ENCODE peak calls at places on chromosomes 3 and 15, in four cellular contexts. A is endothelial cell of umbilical vein, R is H1, P is K562. H is an unnamed sample.

GRCh38 chr15:71747128-71748083 is 62.9 kb upstream of the NR2E3 start:
- DNase-seq in R (no peak), P (no peak), A (peak; percentile 63), H (peak; percentile 87)

GRCh38 chr3:27910456-27910855 is 188.3 kb upstream of the EOMES start:
- DNase-seq in P (no peak), A (no peak), R (no peak), H (no peak)

GRCh38 chr3:6172871-6173667 is 687.8 kb upstream of the GRM7 start:
- DNase-seq in P (no peak), R (no peak), A (peak; percentile 21), H (no peak)

GRCh38 chr3:118890186-118890585 is 144.5 kb downstream of the IGSF11 start:
- DNase-seq in R (no peak), P (no peak), A (no peak), H (no peak)

GRCh38 chr3:189947948-189948723 is 172.6 kb downstream of the P3H2 start:
- DNase-seq in R (no peak), A (peak; percentile 59), P (no peak), H (no peak)

GRCh38 chr15:63598467-63599400 is 1.5 kb downstream of the FBXL22 start:
- DNase-seq in R (no peak), P (no peak), A (peak; percentile 73), H (peak; percentile 32)

GRCh38 chr3:15708882-15709677 is 88.7 kb downstream of the ANKRD28 start:
- DNase-seq in P (no peak), A (peak; percentile 39), R (no peak), H (no peak)

GRCh38 chr3:45343947-45344346 is 44.4 kb upstream of the LARS2 start:
- DNase-seq in P (peak; percentile 75), R (no peak), A (no peak), H (peak; percentile 9)

GRCh38 chr15:71048913-71049675 is 66.2 kb upstream of the THSD4 start:
- DNase-seq in P (no peak), R (no peak), A (no peak), H (no peak)

GRCh38 chr15:41874736-41875135 is 19.1 kb downstream of the SPTBN5 start:
- DNase-seq in P (no peak), A (no peak), R (no peak), H (no peak)

GRCh38 chr3:156781310-156782230 is 44.6 kb upstream of the LEKR1 start:
- DNase-seq in A (peak; percentile 52), P (peak; percentile 32), R (no peak), H (no peak)

GRCh38 chr3:106824856-106825255 is 552.4 kb upstream of the CCDC54 start:
- DNase-seq in A (peak; percentile 42), P (no peak), R (no peak), H (peak; percentile 3)

GRCh38 chr15:68256675-68257450 is 20.7 kb upstream of the FEM1B start:
- DNase-seq in P (no peak), A (peak; percentile 76), R (peak; percentile 94), H (peak; percentile 56)

GRCh38 chr15:42707068-42707467 is 29.9 kb downstream of the CDAN1 start:
- DNase-seq in A (peak; percentile 72), R (no peak), P (no peak), H (no peak)

GRCh38 chr3:58131101-58131500 is 79.7 kb downstream of the DNASE1L3 start:
- DNase-seq in P (no peak), R (no peak), A (no peak), H (no peak)

GRCh38 chr3:160883373-160883772 is 127.3 kb downstream of the PPM1L start:
- DNase-seq in A (peak; percentile 24), R (no peak), P (no peak), H (no peak)

GRCh38 chr3:197555281-197556261 is at the start of gene BDH1:
- DNase-seq in P (no peak), A (peak; percentile 13), R (peak; percentile 86), H (no peak)

GRCh38 chr3:69731080-69731479 is 8.2 kb upstream of the MITF start:
- DNase-seq in A (no peak), R (no peak), P (no peak), H (no peak)

GRCh38 chr15:66644815-66645345 is 57.2 kb upstream of the SMAD6 start:
- DNase-seq in P (no peak), A (peak; percentile 74), R (no peak), H (no peak)

GRCh38 chr3:186570941-186571643 is 572 bp downstream of the DNAJB11 start:
- DNase-seq in R (no peak), A (peak; percentile 11), P (no peak), H (no peak)

GRCh38 chr15:46297766-46298165 is 662.9 kb downstream of the SQOR start:
- DNase-seq in A (no peak), R (no peak), P (no peak), H (no peak)

GRCh38 chr15:80462836-80463512 is 58.8 kb downstream of the ARNT2 start:
- DNase-seq in R (no peak), A (no peak), P (no peak), H (no peak)

GRCh38 chr3:29453278-29453961 is 172.5 kb downstream of the RBMS3 start:
- DNase-seq in P (no peak), R (no peak), A (no peak), H (no peak)

GRCh38 chr3:183300996-183301562 is 48.0 kb downstream of the B3GNT5 start:
- DNase-seq in A (no peak), R (no peak), P (no peak), H (no peak)

GRCh38 chr15:100785181-100786138 is 94.2 kb upstream of the ALDH1A3 start:
- DNase-seq in A (no peak), R (peak; percentile 29), P (no peak), H (no peak)

GRCh38 chr3:115922681-115923347 is 299.5 kb downstream of the GAP43 start:
- DNase-seq in A (no peak), P (no peak), R (peak; percentile 64), H (peak; percentile 10)

GRCh38 chr3:46900007-46900292 is 22.4 kb downstream of the PTH1R start:
- DNase-seq in A (no peak), P (no peak), R (no peak), H (no peak)

GRCh38 chr15:66655511-66655910 is 46.5 kb upstream of the SMAD6 start:
- DNase-seq in P (no peak), A (no peak), R (no peak), H (no peak)

GRCh38 chr3:136994772-136995516 is 37.2 kb downstream of the IL20RB start:
- DNase-seq in P (no peak), A (peak; percentile 98), R (no peak), H (no peak)

GRCh38 chr3:158261371-158261991 is 151.6 kb downstream of the RSRC1 start:
- DNase-seq in A (no peak), R (no peak), P (no peak), H (no peak)

GRCh38 chr3:58205981-58206380 is 4.8 kb downstream of the DNASE1L3 start:
- DNase-seq in P (no peak), R (no peak), A (no peak), H (peak; percentile 58)

GRCh38 chr15:78087944-78088772 is 4.2 kb upstream of the SH2D7 start:
- DNase-seq in A (no peak), P (no peak), R (no peak), H (no peak)

GRCh38 chr15:71752604-71753289 is 57.6 kb upstream of the NR2E3 start:
- DNase-seq in R (no peak), P (no peak), A (peak; percentile 92), H (peak; percentile 44)

GRCh38 chr3:173913985-173914421 is 516.5 kb downstream of the NLGN1 start:
- DNase-seq in A (no peak), P (no peak), R (no peak), H (no peak)

GRCh38 chr3:78035020-78035660 is 995.2 kb downstream of the ROBO2 start:
- DNase-seq in R (no peak), P (no peak), A (no peak), H (no peak)

GRCh38 chr15:64619880-64620839 is 155.2 kb downstream of the RBPMS2 start:
- DNase-seq in P (no peak), R (no peak), A (peak; percentile 24), H (no peak)

GRCh38 chr15:64624242-64624641 is 151.1 kb downstream of the RBPMS2 start:
- DNase-seq in P (no peak), A (no peak), R (no peak), H (no peak)

GRCh38 chr15:64620991-64621495 is 154.3 kb downstream of the RBPMS2 start:
- DNase-seq in R (no peak), A (no peak), P (no peak), H (no peak)

GRCh38 chr15:64622410-64623260 is 152.8 kb downstream of the RBPMS2 start:
- DNase-seq in A (no peak), P (no peak), R (no peak), H (no peak)

GRCh38 chr15:64623347-64624024 is 151.9 kb downstream of the RBPMS2 start:
- DNase-seq in A (no peak), R (no peak), P (no peak), H (no peak)
- H4K20me1 ChIP-seq in A (peaks cover 6% of the 10 kb centered on the region), R (peaks cover 12% of the 10 kb centered on the region), P (peaks cover 12% of the 10 kb centered on the region), H (no peaks in the 10 kb centered on the region)

GRCh38 chr3:188133646-188134045 is 20.3 kb upstream of the LPP start:
- DNase-seq in R (no peak), A (no peak), P (no peak), H (no peak)
- TF ChIP-seq JUN in R (no peak), A (no peak), P (no peak), H (no peak)

DNA sequence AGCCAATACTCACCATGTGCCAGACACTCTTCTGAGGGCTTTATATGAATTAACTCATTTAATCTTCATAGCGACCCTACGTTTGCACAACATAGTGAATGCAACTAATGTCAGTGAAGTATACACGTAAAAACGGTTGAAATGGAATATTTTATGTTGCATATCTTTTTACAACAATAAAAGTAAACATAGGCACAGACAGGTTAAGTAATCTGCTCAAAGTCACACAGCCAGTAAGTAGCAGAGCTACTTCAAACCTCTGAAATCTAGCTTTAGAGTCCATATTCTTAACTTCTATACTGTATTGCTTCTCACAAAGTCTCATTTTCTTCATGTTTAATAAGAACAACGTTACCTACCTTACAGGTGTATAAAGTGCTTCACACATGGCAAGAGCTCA is 1.6 kb downstream of the SEC11A start:
- DNase-seq in P (no peak), A (no peak), R (no peak), H (no peak)
- H4K20me1 ChIP-seq in P (no peaks in the 10 kb centered on the region), A (no peaks in the 10 kb centered on the region), R (peaks cover 5% of the 10 kb centered on the region), H (peaks cover 15% of the 10 kb centered on the region)

GRCh38 chr3:39249453-39250115 is 30.3 kb downstream of the CX3CR1 start:
- DNase-seq in A (no peak), P (no peak), R (no peak), H (no peak)
- TF ChIP-seq JUN in A (no peak), P (no peak), R (no peak), H (no peak)

DNA sequence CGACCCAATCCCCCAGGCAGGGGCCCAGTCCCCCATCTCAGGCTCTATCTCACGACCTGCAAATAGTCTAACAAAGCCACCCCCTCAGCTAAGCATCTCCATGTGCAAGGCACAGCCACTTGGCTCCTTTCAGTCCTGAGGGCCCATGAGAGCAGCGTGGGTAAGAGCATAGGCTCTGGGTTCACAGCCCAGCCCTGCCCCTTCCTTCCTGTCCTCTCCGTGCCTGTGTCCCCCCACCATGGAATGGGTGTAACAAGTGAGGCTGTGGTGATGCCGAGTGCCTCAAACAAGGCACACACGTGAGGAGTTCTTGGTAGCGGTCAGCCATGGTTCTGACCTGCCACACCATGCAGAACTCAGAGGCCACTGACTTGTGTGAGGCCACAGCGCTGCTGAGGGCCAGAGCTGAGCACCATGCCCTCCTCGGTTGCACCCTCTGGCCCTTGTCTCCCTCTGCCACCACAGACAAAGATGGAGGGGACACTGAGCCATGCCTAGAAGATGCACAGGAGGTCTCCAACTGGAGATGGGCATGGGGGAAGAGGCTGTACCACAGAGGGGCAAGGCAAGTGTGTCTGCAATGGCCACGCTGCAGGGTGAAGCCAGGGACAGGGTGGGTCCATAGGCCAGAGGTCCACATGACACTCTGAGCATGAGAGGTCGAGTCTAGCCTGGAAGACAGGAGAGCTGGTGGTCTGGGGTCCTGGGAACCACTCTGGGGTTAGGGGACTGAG is 10.0 kb downstream of the TPRA1 start:
- DNase-seq in P (no peak), R (no peak), A (no peak), H (no peak)
- H4K20me1 ChIP-seq in P (peaks cover 13% of the 10 kb centered on the region), R (peaks cover 7% of the 10 kb centered on the region), A (no peaks in the 10 kb centered on the region), H (peaks cover 2% of the 10 kb centered on the region)

GRCh38 chr3:167653155-167653554 is 587 bp downstream of the WDR49 start:
- DNase-seq in R (no peak), A (no peak), P (no peak), H (no peak)
- TF ChIP-seq JUN in R (no peak), A (no peak), P (no peak), H (no peak)

H was measured in HepG2.